ENCODE peak calls at places on chromosomes 6 and 20, in six cellular contexts. One of them, this sample, is unnamed.

GRCh38 chr6:132132420-132132819 is 181.2 kb upstream of the CCN2 start:
- DNase-seq in H1: no peak
- DNase-seq in IMR-90: peak
- DNase-seq in neuronal stem cell: no peak
- DNase-seq in trophoblast cell: peak
- DNase-seq in mesenchymal stem cell: peak
- DNase-seq in this sample: no peak

GRCh38 chr6:15741405-15741804 is 78.6 kb upstream of the DTNBP1 start:
- DNase-seq in IMR-90: no peak
- DNase-seq in mesenchymal stem cell: no peak
- DNase-seq in H1: no peak
- DNase-seq in neuronal stem cell: no peak
- DNase-seq in trophoblast cell: no peak
- DNase-seq in this sample: no peak

GRCh38 chr20:35698298-35699126 is 640 bp downstream of the NFS1 start:
- DNase-seq in IMR-90: no peak
- DNase-seq in trophoblast cell: peak
- DNase-seq in neuronal stem cell: peak
- DNase-seq in mesenchymal stem cell: peak
- DNase-seq in H1: peak
- DNase-seq in this sample: peak

GRCh38 chr6:66429220-66429619 is 722.2 kb upstream of the EYS start:
- DNase-seq in neuronal stem cell: no peak
- DNase-seq in H1: no peak
- DNase-seq in trophoblast cell: peak
- DNase-seq in mesenchymal stem cell: no peak
- DNase-seq in IMR-90: peak
- DNase-seq in this sample: no peak

GRCh38 chr6:84422380-84422968 is 195.0 kb upstream of the CEP162 start:
- DNase-seq in trophoblast cell: peak
- DNase-seq in H1: peak
- DNase-seq in neuronal stem cell: peak
- DNase-seq in mesenchymal stem cell: peak
- DNase-seq in IMR-90: peak
- DNase-seq in this sample: peak

GRCh38 chr6:3750324-3751018 is 1.0 kb downstream of the PXDC1 start:
- DNase-seq in H1: peak
- DNase-seq in neuronal stem cell: peak
- DNase-seq in IMR-90: peak
- DNase-seq in trophoblast cell: peak
- DNase-seq in mesenchymal stem cell: peak
- DNase-seq in this sample: peak

GRCh38 chr6:26240157-26240980 is 124.6 kb upstream of the BTN3A2 start:
- DNase-seq in mesenchymal stem cell: peak
- DNase-seq in H1: peak
- DNase-seq in neuronal stem cell: no peak
- DNase-seq in trophoblast cell: peak
- DNase-seq in IMR-90: peak
- DNase-seq in this sample: peak

GRCh38 chr6:36788186-36788585 is 51.1 kb downstream of the CPNE5 start:
- DNase-seq in trophoblast cell: no peak
- DNase-seq in neuronal stem cell: no peak
- DNase-seq in mesenchymal stem cell: no peak
- DNase-seq in H1: no peak
- DNase-seq in IMR-90: no peak
- DNase-seq in this sample: no peak

GRCh38 chr6:11381801-11382513 is 149.5 kb upstream of the NEDD9 start:
- DNase-seq in neuronal stem cell: no peak
- DNase-seq in trophoblast cell: peak
- DNase-seq in IMR-90: no peak
- DNase-seq in H1: no peak
- DNase-seq in mesenchymal stem cell: no peak
- DNase-seq in this sample: peak

GRCh38 chr20:35788796-35789195 is 17.0 kb downstream of the PHF20 start:
- DNase-seq in IMR-90: no peak
- DNase-seq in mesenchymal stem cell: no peak
- DNase-seq in trophoblast cell: peak
- DNase-seq in H1: no peak
- DNase-seq in neuronal stem cell: no peak
- DNase-seq in this sample: peak

GRCh38 chr6:25193865-25194679 is 85.1 kb upstream of the CARMIL1 start:
- DNase-seq in H1: no peak
- DNase-seq in mesenchymal stem cell: no peak
- DNase-seq in trophoblast cell: no peak
- DNase-seq in IMR-90: no peak
- DNase-seq in neuronal stem cell: no peak
- DNase-seq in this sample: no peak

GRCh38 chr6:30779850-30780641 is 35.7 kb upstream of the IER3 start:
- DNase-seq in trophoblast cell: no peak
- DNase-seq in H1: no peak
- DNase-seq in neuronal stem cell: no peak
- DNase-seq in IMR-90: no peak
- DNase-seq in mesenchymal stem cell: no peak
- DNase-seq in this sample: no peak

GRCh38 chr20:7193681-7194080 is 426.2 kb downstream of the BMP2 start:
- DNase-seq in IMR-90: no peak
- DNase-seq in neuronal stem cell: no peak
- DNase-seq in mesenchymal stem cell: no peak
- DNase-seq in H1: no peak
- DNase-seq in trophoblast cell: peak
- DNase-seq in this sample: peak

GRCh38 chr20:5727018-5727515 is 23.1 kb upstream of the SHLD1 start:
- DNase-seq in trophoblast cell: no peak
- DNase-seq in neuronal stem cell: no peak
- DNase-seq in IMR-90: no peak
- DNase-seq in H1: no peak
- DNase-seq in mesenchymal stem cell: no peak
- DNase-seq in this sample: no peak

GRCh38 chr20:19709635-19710335 is 48.3 kb upstream of the RIN2 start:
- DNase-seq in mesenchymal stem cell: no peak
- DNase-seq in neuronal stem cell: no peak
- DNase-seq in IMR-90: no peak
- DNase-seq in trophoblast cell: no peak
- DNase-seq in H1: no peak
- DNase-seq in this sample: no peak

GRCh38 chr6:132598473-132598872 is 8.9 kb upstream of the TAAR5 start:
- DNase-seq in neuronal stem cell: no peak
- DNase-seq in IMR-90: no peak
- DNase-seq in trophoblast cell: peak
- DNase-seq in mesenchymal stem cell: no peak
- DNase-seq in H1: no peak
- DNase-seq in this sample: peak

GRCh38 chr6:13446371-13446770 is 41.0 kb downstream of the GFOD1 start:
- DNase-seq in IMR-90: no peak
- DNase-seq in trophoblast cell: no peak
- DNase-seq in mesenchymal stem cell: no peak
- DNase-seq in neuronal stem cell: no peak
- DNase-seq in H1: no peak
- DNase-seq in this sample: no peak

GRCh38 chr20:35627121-35627520 is 11.5 kb downstream of the SPAG4 start:
- DNase-seq in H1: no peak
- DNase-seq in mesenchymal stem cell: no peak
- DNase-seq in IMR-90: no peak
- DNase-seq in trophoblast cell: no peak
- DNase-seq in neuronal stem cell: no peak
- DNase-seq in this sample: no peak

GRCh38 chr20:23115823-23116222 is 29.7 kb upstream of the CD93 start:
- DNase-seq in trophoblast cell: peak
- DNase-seq in mesenchymal stem cell: peak
- DNase-seq in neuronal stem cell: no peak
- DNase-seq in H1: no peak
- DNase-seq in IMR-90: no peak
- DNase-seq in this sample: no peak

GRCh38 chr6:63554782-63555181 is 17.5 kb upstream of the LOC128125822 start:
- DNase-seq in neuronal stem cell: no peak
- DNase-seq in IMR-90: no peak
- DNase-seq in trophoblast cell: no peak
- DNase-seq in mesenchymal stem cell: no peak
- DNase-seq in H1: no peak
- DNase-seq in this sample: no peak

GRCh38 chr20:57693002-57693582 is 16.7 kb downstream of the PMEPA1 start:
- DNase-seq in IMR-90: no peak
- DNase-seq in mesenchymal stem cell: no peak
- DNase-seq in neuronal stem cell: no peak
- DNase-seq in trophoblast cell: peak
- DNase-seq in H1: peak
- DNase-seq in this sample: peak

GRCh38 chr20:57390604-57391438 is at the start of gene RBM38:
- DNase-seq in mesenchymal stem cell: peak
- DNase-seq in trophoblast cell: peak
- DNase-seq in neuronal stem cell: peak
- DNase-seq in IMR-90: peak
- DNase-seq in H1: peak
- DNase-seq in this sample: peak

GRCh38 chr20:18019068-18019467 is 38.6 kb downstream of the OVOL2 start:
- DNase-seq in IMR-90: peak
- DNase-seq in mesenchymal stem cell: peak
- DNase-seq in neuronal stem cell: no peak
- DNase-seq in H1: no peak
- DNase-seq in trophoblast cell: peak
- DNase-seq in this sample: peak

GRCh38 chr20:32017711-32018251 is 7.5 kb downstream of the CCM2L start:
- DNase-seq in H1: peak
- DNase-seq in IMR-90: no peak
- DNase-seq in neuronal stem cell: peak
- DNase-seq in mesenchymal stem cell: no peak
- DNase-seq in trophoblast cell: peak
- DNase-seq in this sample: peak

GRCh38 chr6:12748815-12749521 is 32.4 kb downstream of the PHACTR1 start:
- DNase-seq in neuronal stem cell: peak
- DNase-seq in IMR-90: no peak
- DNase-seq in H1: peak
- DNase-seq in mesenchymal stem cell: no peak
- DNase-seq in trophoblast cell: no peak
- DNase-seq in this sample: no peak

GRCh38 chr20:37384683-37385174 is 38.8 kb downstream of the SRC start:
- DNase-seq in mesenchymal stem cell: peak
- DNase-seq in H1: peak
- DNase-seq in trophoblast cell: peak
- DNase-seq in IMR-90: peak
- DNase-seq in neuronal stem cell: peak
- DNase-seq in this sample: peak

GRCh38 chr20:57772349-57772964 is 62.6 kb upstream of the PMEPA1 start:
- DNase-seq in H1: no peak
- DNase-seq in mesenchymal stem cell: no peak
- DNase-seq in trophoblast cell: peak
- DNase-seq in IMR-90: peak
- DNase-seq in neuronal stem cell: no peak
- DNase-seq in this sample: peak

GRCh38 chr6:15631380-15631913 is 31.4 kb downstream of the DTNBP1 start:
- DNase-seq in neuronal stem cell: no peak
- DNase-seq in H1: no peak
- DNase-seq in IMR-90: no peak
- DNase-seq in trophoblast cell: no peak
- DNase-seq in mesenchymal stem cell: no peak
- DNase-seq in this sample: no peak

GRCh38 chr6:170402318-170403040 is 95.9 kb downstream of the FAM120B start:
- DNase-seq in mesenchymal stem cell: peak
- DNase-seq in trophoblast cell: no peak
- DNase-seq in IMR-90: no peak
- DNase-seq in neuronal stem cell: no peak
- DNase-seq in H1: no peak
- DNase-seq in this sample: peak

GRCh38 chr6:170405311-170405975 is 98.9 kb downstream of the FAM120B start:
- DNase-seq in neuronal stem cell: no peak
- DNase-seq in trophoblast cell: peak
- DNase-seq in mesenchymal stem cell: peak
- DNase-seq in IMR-90: peak
- DNase-seq in H1: no peak
- DNase-seq in this sample: peak

GRCh38 chr6:170404697-170405096 is 98.1 kb downstream of the FAM120B start:
- DNase-seq in mesenchymal stem cell: no peak
- DNase-seq in trophoblast cell: no peak
- DNase-seq in IMR-90: no peak
- DNase-seq in H1: no peak
- DNase-seq in neuronal stem cell: no peak
- DNase-seq in this sample: no peak

GRCh38 chr6:170403451-170403850 is 96.9 kb downstream of the FAM120B start:
- DNase-seq in mesenchymal stem cell: peak
- DNase-seq in IMR-90: peak
- DNase-seq in trophoblast cell: no peak
- DNase-seq in H1: no peak
- DNase-seq in neuronal stem cell: peak
- DNase-seq in this sample: peak

GRCh38 chr6:170404036-170404435 is 97.5 kb downstream of the FAM120B start:
- DNase-seq in IMR-90: no peak
- DNase-seq in trophoblast cell: no peak
- DNase-seq in H1: no peak
- DNase-seq in neuronal stem cell: no peak
- DNase-seq in mesenchymal stem cell: no peak
- DNase-seq in this sample: no peak
- H3K4me3 ChIP-seq in IMR-90: no peak
- H3K4me3 ChIP-seq in trophoblast cell: no peak
- H3K4me3 ChIP-seq in H1: no peak
- H3K4me3 ChIP-seq in neuronal stem cell: no peak
- H3K4me3 ChIP-seq in mesenchymal stem cell: no peak
- H3K4me3 ChIP-seq in this sample: no peak

GRCh38 chr6:149545258-149545753 is 537 bp downstream of the PPIL4 start:
- DNase-seq in mesenchymal stem cell: peak
- DNase-seq in H1: no peak
- DNase-seq in IMR-90: peak
- DNase-seq in trophoblast cell: peak
- DNase-seq in neuronal stem cell: peak
- DNase-seq in this sample: peak
- H3K4ac ChIP-seq in mesenchymal stem cell: peak
- H3K4ac ChIP-seq in H1: peak
- H3K4ac ChIP-seq in IMR-90: peak
- H3K4ac ChIP-seq in trophoblast cell: peak
- H3K4ac ChIP-seq in neuronal stem cell: no peak
- H3K4ac ChIP-seq in this sample: peak

GRCh38 chr6:80028591-80028990 is 24.1 kb downstream of the TTK start:
- DNase-seq in neuronal stem cell: no peak
- DNase-seq in trophoblast cell: no peak
- DNase-seq in mesenchymal stem cell: no peak
- DNase-seq in IMR-90: no peak
- DNase-seq in H1: no peak
- DNase-seq in this sample: no peak

GRCh38 chr6:80029442-80029841 is 25.0 kb downstream of the TTK start:
- DNase-seq in IMR-90: no peak
- DNase-seq in trophoblast cell: no peak
- DNase-seq in mesenchymal stem cell: peak
- DNase-seq in neuronal stem cell: no peak
- DNase-seq in H1: no peak
- DNase-seq in this sample: no peak
- H3K4me2 ChIP-seq in IMR-90: no peak
- H3K4me2 ChIP-seq in trophoblast cell: no peak
- H3K4me2 ChIP-seq in mesenchymal stem cell: no peak
- H3K4me2 ChIP-seq in neuronal stem cell: no peak
- H3K4me2 ChIP-seq in H1: no peak
- H3K4me2 ChIP-seq in this sample: no peak

DNA sequence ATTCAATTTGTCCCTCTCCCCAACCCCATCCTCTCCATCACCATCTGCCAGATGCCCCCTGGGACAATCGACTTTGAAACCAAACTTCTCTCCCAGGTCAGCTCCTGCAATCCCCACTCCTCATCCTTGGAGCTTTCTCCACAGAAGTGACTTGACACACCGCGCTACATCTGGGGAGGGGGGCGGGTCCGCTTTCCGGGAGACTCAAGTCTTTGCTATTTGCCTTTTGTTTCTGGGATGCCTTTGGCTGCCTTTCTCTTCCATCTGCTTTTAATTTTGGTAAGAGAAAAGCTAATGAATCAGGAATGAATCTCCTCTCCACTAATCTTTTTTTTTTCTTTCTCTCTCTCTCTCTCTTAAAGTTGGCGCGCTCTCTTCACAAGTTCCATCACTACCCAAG is 749 bp upstream of the TPBG start:
- DNase-seq in mesenchymal stem cell: no peak
- DNase-seq in trophoblast cell: peak
- DNase-seq in IMR-90: peak
- DNase-seq in neuronal stem cell: peak
- DNase-seq in H1: no peak
- DNase-seq in this sample: peak
- H3K4me3 ChIP-seq in mesenchymal stem cell: peak
- H3K4me3 ChIP-seq in trophoblast cell: peak
- H3K4me3 ChIP-seq in IMR-90: peak
- H3K4me3 ChIP-seq in neuronal stem cell: peak
- H3K4me3 ChIP-seq in H1: peak
- H3K4me3 ChIP-seq in this sample: peak